ENCODE peak calls at places on chromosomes 11 and 22, in ten cellular contexts. R is activated CD4-positive, alpha-beta T cell treated with anti-CD3 and anti-CD28 coated beads for 24 hours; K is GM03348; I is activated CD8-positive, alpha-beta memory T cell treated with anti-CD3 and anti-CD28 coated beads for 24 hours; U is NCI-H1092 treated with DMSO at 0.1 percent for 48 hours; Z is tibial nerve; W is posterior vena cava; L is renal cortical epithelial cell; A is cortex of kidney; H is left kidney. Q is an unnamed sample.

GRCh38 chr11:65636108-65636809 is 1.6 kb upstream of the SIPA1 start:
- DNase-seq in H (no peak), I (no peak), A (no peak), R (no peak), K (no peak), Z (no peak), W (no peak), U (no peak), L (no peak), Q (no peak)

GRCh38 chr11:119536801-119537200 is 113.8 kb upstream of the THY1 start:
- DNase-seq in I (no peak), L (no peak), A (no peak), U (no peak), H (no peak), W (peak; percentile 34), Z (no peak), K (no peak), R (no peak), Q (no peak)

GRCh38 chr11:95625164-95626017 is 164.2 kb downstream of the FAM76B start:
- DNase-seq in I (no peak), H (peak; percentile 5), W (no peak), K (no peak), R (no peak), Z (no peak), L (no peak), A (no peak), U (no peak), Q (no peak)

GRCh38 chr11:69002743-69003231 is 10.3 kb downstream of the MRGPRF start:
- DNase-seq in Z (peak; percentile 11), H (no peak), U (no peak), L (no peak), I (no peak), W (peak; percentile 73), A (no peak), K (no peak), R (no peak), Q (no peak)

GRCh38 chr11:69496202-69496557 is 14.7 kb downstream of the LINC01488 start:
- DNase-seq in A (no peak), H (no peak), L (no peak), K (no peak), R (no peak), U (no peak), I (no peak), W (peak; percentile 69), Z (no peak), Q (no peak)

GRCh38 chr11:45661417-45662055 is 3.9 kb downstream of the CHST1 start:
- DNase-seq in R (no peak), L (no peak), H (no peak), I (no peak), W (peak; percentile 58), A (no peak), K (no peak), U (no peak), Z (no peak), Q (no peak)

GRCh38 chr22:31313366-31314147 is 21.3 kb upstream of the PIK3IP1 start:
- DNase-seq in I (peak; percentile 85), H (peak; percentile 83), W (peak; percentile 86), A (no peak), K (peak; percentile 86), R (peak; percentile 58), L (peak; percentile 90), Z (peak; percentile 52), U (peak; percentile 69), Q (peak; percentile 66)

GRCh38 chr11:62921201-62921572 is at the start of gene CHRM1:
- DNase-seq in W (no peak), U (no peak), R (no peak), I (no peak), Z (no peak), L (no peak), A (no peak), H (peak; percentile 12), K (no peak), Q (no peak)

GRCh38 chr11:61054513-61054912 is 47.8 kb upstream of the CD5 start:
- DNase-seq in H (no peak), A (no peak), I (peak; percentile 33), L (no peak), W (no peak), K (no peak), Z (no peak), R (no peak), U (no peak), Q (no peak)

GRCh38 chr11:59680287-59681154 is 11.7 kb upstream of the PATL1 start:
- DNase-seq in I (peak; percentile 67), U (peak; percentile 58), K (peak; percentile 79), L (peak; percentile 87), A (no peak), H (peak; percentile 89), W (peak; percentile 82), R (peak; percentile 10), Z (no peak), Q (peak; percentile 83)

Q was measured in kidney tubule cell.